ENCODE peak calls at places on chromosomes 4 and X, in five cellular contexts. Z, A, P, O and E are unnamed samples.

GRCh38 chrX:47351706-47352105 is 18.7 kb upstream of the ZNF157 start:
- DNase-seq in P (no peak), O (peak; percentile 24), Z (no peak), A (no peak), E (no peak)

GRCh38 chr4:151489462-151490203 is 80.7 kb downstream of the FHIP1A start:
- DNase-seq in Z (no peak), A (peak; percentile 45), P (no peak), O (no peak), E (no peak)

GRCh38 chr4:113394730-113395530 is 345.5 kb downstream of the ANK2 start:
- DNase-seq in A (no peak), P (peak; percentile 35), Z (peak; percentile 51), O (peak; percentile 81), E (peak; percentile 62)

GRCh38 chr4:150072471-150072870 is 5.8 kb upstream of the DCLK2 start:
- DNase-seq in O (no peak), P (no peak), A (no peak), Z (no peak), E (no peak)

GRCh38 chr4:175560628-175561027 is 251.4 kb downstream of the GPM6A start:
- DNase-seq in A (no peak), O (peak; percentile 25), Z (no peak), P (no peak), E (no peak)

GRCh38 chr4:184792950-184793555 is 32.7 kb downstream of the ACSL1 start:
- DNase-seq in O (peak; percentile 94), Z (no peak), A (peak; percentile 51), P (no peak), E (no peak)

GRCh38 chr4:22720091-22720490 is 27.4 kb downstream of the GBA3 start:
- DNase-seq in A (no peak), O (no peak), Z (no peak), P (no peak), E (no peak)

GRCh38 chr4:184237612-184238011 is 19.9 kb upstream of the ENPP6 start:
- DNase-seq in O (no peak), P (no peak), A (no peak), Z (no peak), E (no peak)

GRCh38 chr4:61400446-61400845 is 200.3 kb downstream of the ADGRL3 start:
- DNase-seq in Z (no peak), O (no peak), P (no peak), A (no peak), E (no peak)

GRCh38 chr4:107035711-107036601 is at the start of gene DKK2:
- DNase-seq in P (peak; percentile 10), A (peak; percentile 46), Z (peak; percentile 9), O (no peak), E (peak; percentile 13)

GRCh38 chr4:111943796-111944203 is 201.5 kb upstream of the FAM241A start:
- DNase-seq in Z (peak; percentile 10), A (peak; percentile 46), P (peak; percentile 61), O (no peak), E (peak; percentile 2)

GRCh38 chrX:136166221-136166855 is 19.0 kb downstream of the FHL1 start:
- DNase-seq in P (no peak), Z (no peak), A (no peak), O (no peak), E (no peak)

GRCh38 chr4:98778206-98778605 is 119.8 kb upstream of the TSPAN5 start:
- DNase-seq in A (no peak), Z (no peak), P (no peak), O (peak; percentile 88), E (no peak)

GRCh38 chr4:169404959-169405358 is 134.2 kb upstream of the SH3RF1 start:
- DNase-seq in A (no peak), Z (no peak), O (no peak), P (no peak), E (no peak)

GRCh38 chrX:118350221-118350620 is 4.3 kb downstream of the WDR44 start:
- DNase-seq in P (no peak), Z (no peak), O (no peak), A (no peak), E (no peak)

GRCh38 chrX:154019633-154020499 is at the start of gene IRAK1:
- DNase-seq in O (no peak), Z (peak; percentile 27), A (peak; percentile 71), P (peak; percentile 67), E (peak; percentile 23)

GRCh38 chr4:3501825-3502425 is 30.3 kb downstream of the LRPAP1 start:
- DNase-seq in A (no peak), O (no peak), P (no peak), Z (no peak), E (no peak)

GRCh38 chrX:109632906-109633504 is 8.0 kb upstream of the KCNE5 start:
- DNase-seq in Z (peak; percentile 18), P (no peak), A (no peak), O (no peak), E (peak; percentile 36)

GRCh38 chrX:96619588-96619987 is 65.1 kb upstream of the DIAPH2 start:
- DNase-seq in Z (no peak), O (no peak), P (no peak), A (no peak), E (no peak)

GRCh38 chr4:112279025-112279881 is 6.5 kb downstream of the TIFA start:
- DNase-seq in O (no peak), P (no peak), A (peak; percentile 47), Z (no peak), E (no peak)

GRCh38 chr4:38209654-38210053 is 249.5 kb downstream of the PTTG2 start:
- DNase-seq in Z (no peak), A (no peak), P (no peak), O (no peak), E (no peak)

GRCh38 chr4:175504316-175504715 is 307.7 kb downstream of the GPM6A start:
- DNase-seq in O (peak; percentile 58), P (no peak), A (no peak), Z (no peak), E (no peak)

GRCh38 chr4:13524504-13525243 is 19.6 kb downstream of the NKX3-2 start:
- DNase-seq in Z (no peak), O (no peak), A (no peak), P (no peak), E (no peak)

GRCh38 chr4:42412251-42412650 is 15.0 kb downstream of the SHISA3 start:
- DNase-seq in P (no peak), A (no peak), Z (no peak), O (peak; percentile 54), E (no peak)

GRCh38 chrX:20019672-20020365 is 29.0 kb upstream of the BCLAF3 start:
- DNase-seq in O (no peak), P (no peak), A (no peak), Z (no peak), E (no peak)

GRCh38 chrX:129842510-129843208 is 1.0 kb downstream of the ZDHHC9 start:
- DNase-seq in Z (peak; percentile 18), P (peak; percentile 55), O (no peak), A (peak; percentile 49), E (no peak)

GRCh38 chrX:132165651-132166050 is 37.8 kb upstream of the FRMD7 start:
- DNase-seq in A (no peak), P (no peak), O (no peak), Z (no peak), E (no peak)

GRCh38 chrX:153474718-153475117 is 4.3 kb upstream of the HAUS7 start:
- DNase-seq in P (peak; percentile 26), A (peak; percentile 65), Z (no peak), O (no peak), E (peak; percentile 13)

GRCh38 chr4:44670466-44671199 is 7.6 kb upstream of the GUF1 start:
- DNase-seq in O (no peak), Z (no peak), A (no peak), P (no peak), E (no peak)

GRCh38 chr4:44671636-44672035 is 6.6 kb upstream of the GUF1 start:
- DNase-seq in O (no peak), Z (no peak), P (no peak), A (no peak), E (no peak)

GRCh38 chr4:44679060-44679459 is 840 bp downstream of the GUF1 start:
- DNase-seq in P (no peak), Z (no peak), O (no peak), A (no peak), E (no peak)

GRCh38 chr4:44678094-44679023 is at the start of gene GUF1:
- DNase-seq in P (peak; percentile 92), O (peak; percentile 86), A (peak; percentile 95), Z (peak; percentile 69), E (peak; percentile 74)

GRCh38 chr4:44674471-44674870 is 3.7 kb upstream of the GUF1 start:
- DNase-seq in P (no peak), Z (no peak), A (no peak), O (no peak), E (no peak)
- TF ChIP-seq CTCF in P (no peak), Z (no peak), A (no peak), O (no peak), E (no peak)

GRCh38 chr4:40196260-40196659 is 571 bp upstream of the RHOH start:
- DNase-seq in O (no peak), Z (no peak), P (no peak), A (no peak), E (no peak)
- TF ChIP-seq CTCF in O (no peak), Z (no peak), P (no peak), A (no peak), E (no peak)

GRCh38 chr4:2008921-2009650 is at the start of gene NELFA:
- DNase-seq in O (peak; percentile 84), P (peak; percentile 97), Z (peak; percentile 90), A (peak; percentile 97), E (peak; percentile 96)
- TF ChIP-seq CTCF in O (peak; percentile 37), P (peak; percentile 55), Z (peak; percentile 73), A (peak; percentile 55), E (peak; percentile 50)

GRCh38 chr4:76302856-76303438 is 3.6 kb upstream of the STBD1 start:
- DNase-seq in A (no peak), Z (no peak), P (no peak), O (no peak), E (no peak)
- TF ChIP-seq CTCF in A (no peak), Z (no peak), P (no peak), O (no peak), E (no peak)